ENCODE peak calls at places on chromosomes 1 and 21, in ten cellular contexts. L is HepG2, K is neuronal stem cell, P is IMR-90, X is DND-41, H is hepatocyte, J is mammary epithelial cell, G is fibroblast of lung, Z is OCI-LY7, C is neural progenitor cell. F is an unnamed sample.

GRCh38 chr1:248810727-248811513 is 14.8 kb downstream of the SH3BP5L start:
- DNase-seq in H (no peak), P (no peak), C (no peak), G (no peak), X (no peak), J (peak; percentile 17), L (no peak), K (no peak), Z (no peak), F (no peak)

GRCh38 chr1:116493484-116494350 is 77.1 kb downstream of the CD58 start:
- DNase-seq in H (no peak), X (no peak), C (no peak), G (no peak), P (no peak), Z (no peak), J (no peak), K (no peak), L (no peak), F (no peak)

GRCh38 chr1:212430955-212431394 is 1.7 kb upstream of the NENF start:
- DNase-seq in G (no peak), L (no peak), X (no peak), Z (no peak), H (peak; percentile 49), P (peak; percentile 53), K (no peak), C (no peak), J (no peak), F (peak; percentile 63)

GRCh38 chr1:30929944-30930525 is 21.5 kb upstream of the SDC3 start:
- DNase-seq in G (no peak), P (no peak), H (no peak), J (no peak), L (no peak), X (no peak), Z (no peak), C (no peak), K (no peak), F (peak; percentile 40)

GRCh38 chr1:10950316-10951172 is 61.9 kb upstream of the TARDBP start:
- DNase-seq in J (no peak), H (no peak), Z (no peak), X (no peak), C (no peak), L (no peak), P (no peak), G (peak; percentile 11), K (no peak), F (peak; percentile 62)

GRCh38 chr1:230937370-230937769 is 41.3 kb downstream of the TTC13 start:
- DNase-seq in C (no peak), H (no peak), P (peak; percentile 45), K (no peak), Z (no peak), L (no peak), J (no peak), X (no peak), G (peak; percentile 44), F (no peak)

GRCh38 chr1:223815865-223816264 is 29.9 kb downstream of the TP53BP2 start:
- DNase-seq in K (no peak), Z (no peak), J (peak; percentile 55), L (no peak), G (peak; percentile 56), C (no peak), P (peak; percentile 39), X (no peak), H (no peak), F (peak; percentile 35)

GRCh38 chr1:186442651-186443114 is 18.2 kb downstream of the PDC start:
- DNase-seq in L (no peak), C (no peak), P (peak; percentile 18), X (no peak), J (peak; percentile 27), Z (no peak), K (no peak), H (no peak), G (peak; percentile 90), F (no peak)

GRCh38 chr1:61073871-61074270 is 8.5 kb upstream of the NFIA start:
- DNase-seq in Z (no peak), X (no peak), P (no peak), K (no peak), G (no peak), J (peak; percentile 58), H (no peak), L (no peak), C (no peak), F (peak; percentile 79)

GRCh38 chr21:35444391-35444790 is 395.3 kb upstream of the RUNX1 start:
- DNase-seq in K (no peak), J (no peak), X (no peak), L (no peak), Z (no peak), H (no peak), C (no peak), G (no peak), P (no peak), F (no peak)

GRCh38 chr1:182718311-182718710 is 33.9 kb upstream of the RGS8 start:
- DNase-seq in Z (peak; percentile 26), G (no peak), J (no peak), C (no peak), L (no peak), P (no peak), X (no peak), H (no peak), K (no peak), F (no peak)

GRCh38 chr1:189356206-189356605 is 1121.5 kb downstream of the BRINP3 start:
- DNase-seq in X (no peak), H (no peak), J (no peak), Z (no peak), K (no peak), G (no peak), P (no peak), C (no peak), L (peak; percentile 3), F (no peak)

GRCh38 chr1:223665592-223666312 is at the start of gene CAPN8:
- DNase-seq in H (peak; percentile 56), G (peak; percentile 35), P (no peak), J (peak; percentile 70), K (no peak), X (no peak), L (no peak), C (no peak), Z (no peak), F (peak; percentile 79)

GRCh38 chr1:24932284-24932683 is 2.2 kb upstream of the RUNX3 start:
- DNase-seq in G (no peak), K (peak; percentile 54), Z (peak; percentile 76), H (peak; percentile 77), P (no peak), C (peak; percentile 86), J (no peak), X (peak; percentile 37), L (no peak), F (peak; percentile 21)

GRCh38 chr1:33738536-33738935 is 125.3 kb upstream of the HMGB4 start:
- DNase-seq in P (no peak), K (no peak), X (no peak), G (no peak), C (no peak), L (no peak), J (no peak), H (no peak), Z (no peak), F (no peak)

GRCh38 chr1:28832966-28833365 is 21.0 kb downstream of the OPRD1 start:
- DNase-seq in L (no peak), H (no peak), Z (no peak), K (no peak), C (no peak), G (no peak), J (no peak), P (no peak), X (no peak), F (no peak)

DNA sequence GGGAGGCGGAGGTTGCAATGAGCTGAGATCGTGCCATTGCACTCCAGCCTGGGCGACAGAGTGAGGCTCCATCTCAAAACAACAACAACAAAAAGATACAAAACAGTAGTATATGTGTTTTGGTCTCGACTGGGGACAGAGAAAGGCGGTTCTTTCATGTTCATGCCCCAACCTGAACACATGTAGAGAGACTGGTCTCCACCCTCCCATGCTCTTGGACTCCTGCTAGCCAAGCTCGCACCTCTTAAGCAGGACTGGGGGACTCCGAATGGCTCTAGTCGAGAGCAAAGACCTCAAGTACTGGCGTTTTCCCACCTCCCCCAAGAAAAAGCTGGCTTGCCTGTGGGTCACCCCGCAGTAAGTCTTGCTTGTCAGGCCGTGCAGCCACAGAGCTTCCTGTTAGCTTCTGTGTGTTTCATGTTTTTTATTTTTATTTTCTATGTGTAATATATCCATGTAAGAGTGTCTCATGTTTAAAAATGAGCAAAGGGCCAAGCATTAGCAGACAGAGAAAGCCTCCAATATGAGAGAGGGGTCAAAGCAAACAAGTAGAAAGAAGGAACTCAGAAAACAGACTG is 91.6 kb downstream of the SCCPDH start:
- DNase-seq in G (no peak), L (no peak), C (no peak), J (no peak), X (no peak), K (no peak), P (no peak), Z (no peak), H (no peak), F (no peak)
- H2AFZ ChIP-seq in G (no peak overlapping the region), L (no peak overlapping the region), C (no peak overlapping the region), J (no peak overlapping the region), X (no peak overlapping the region), K (no peak overlapping the region), P (no peak overlapping the region), Z (no peak overlapping the region), H (no peak overlapping the region), F (no peak overlapping the region)

DNA sequence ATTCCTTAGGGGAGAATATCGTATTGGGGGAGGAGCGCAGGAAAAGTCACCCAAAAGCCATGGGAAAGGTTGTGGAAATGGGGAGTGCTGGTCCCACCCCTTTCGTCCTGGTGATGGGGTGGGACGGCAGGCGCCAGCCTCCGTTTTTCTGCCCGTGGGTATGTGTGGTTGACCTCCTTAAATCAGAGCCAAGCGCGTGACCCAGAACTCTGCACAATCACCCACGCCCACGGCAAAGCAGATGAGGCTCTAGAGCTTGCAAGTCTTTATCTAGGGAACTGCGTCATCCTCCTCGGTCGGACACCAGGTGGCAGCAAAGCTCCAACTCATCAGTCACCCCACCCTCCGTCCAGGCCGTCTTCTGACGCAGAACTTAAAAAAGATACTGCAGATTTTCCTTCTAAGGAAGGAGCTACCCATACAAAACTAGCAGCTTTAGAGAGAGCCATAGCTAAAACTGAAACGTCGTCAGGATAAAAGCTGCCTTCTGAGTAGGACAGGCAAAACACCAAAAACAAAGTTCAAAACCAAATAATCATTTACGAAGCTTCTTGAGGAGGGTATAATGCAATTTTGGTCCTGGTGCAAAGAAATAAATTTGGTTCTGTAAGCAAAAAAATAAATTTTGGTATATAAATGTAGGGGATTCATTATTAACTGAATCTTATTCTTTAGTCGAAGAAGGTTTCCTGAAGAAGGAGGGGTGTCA is 62.0 kb downstream of the TBX19 start:
- DNase-seq in G (peak; percentile 86), H (peak; percentile 92), Z (peak; percentile 72), P (peak; percentile 91), C (peak; percentile 87), K (peak; percentile 69), J (peak; percentile 69), L (peak; percentile 52), X (peak; percentile 85), F (peak; percentile 87)
- H3K4me3 ChIP-seq in G (peak overlapping the region; percentile 33), H (no peak overlapping the region), Z (no peak overlapping the region), P (no peak overlapping the region), C (no peak overlapping the region), K (no peak overlapping the region), J (no peak overlapping the region), L (peak overlapping the region; percentile 31), X (no peak overlapping the region), F (no peak overlapping the region)

GRCh38 chr1:4506591-4506990 is 147.8 kb upstream of the AJAP1 start:
- DNase-seq in Z (no peak), H (no peak), X (no peak), K (no peak), L (no peak), C (no peak), J (no peak), P (no peak), G (no peak), F (no peak)
- H3K9me3 ChIP-seq in Z (no peaks in the 10 kb centered on the region), H (no peaks in the 10 kb centered on the region), X (no peaks in the 10 kb centered on the region), K (no peaks in the 10 kb centered on the region), L (no peaks in the 10 kb centered on the region), C (no peaks in the 10 kb centered on the region), J (peaks cover 26% of the 10 kb centered on the region), P (peaks cover 49% of the 10 kb centered on the region), G (no peaks in the 10 kb centered on the region), F (no peaks in the 10 kb centered on the region)

GRCh38 chr1:234406871-234407270 is 33.6 kb downstream of the COA6 start:
- DNase-seq in P (peak; percentile 8), C (no peak), H (no peak), J (no peak), X (no peak), Z (no peak), K (no peak), G (no peak), L (no peak), F (no peak)
- H2AFZ ChIP-seq in P (no peak overlapping the region), C (no peak overlapping the region), H (no peak overlapping the region), J (no peak overlapping the region), X (no peak overlapping the region), Z (no peak overlapping the region), K (no peak overlapping the region), G (no peak overlapping the region), L (no peak overlapping the region), F (no peak overlapping the region)

F was measured in trophoblast cell.